ENCODE peak calls at places on chromosomes 1 and 21, in five cellular contexts. One of them, this sample, is unnamed.

GRCh38 chr1:35185200-35185599 is 7.7 kb downstream of the SFPQ start:
- DNase-seq in endodermal cell: no peak
- DNase-seq in PC-9: no peak
- DNase-seq in fibroblast of lung: no peak
- DNase-seq in stomach: no peak
- DNase-seq in this sample: no peak

GRCh38 chr21:37654596-37654995 is 261.7 kb downstream of the KCNJ6 start:
- DNase-seq in endodermal cell: no peak
- DNase-seq in stomach: no peak
- DNase-seq in fibroblast of lung: no peak
- DNase-seq in PC-9: no peak
- DNase-seq in this sample: no peak

GRCh38 chr1:143653403-143653802 is 318.4 kb downstream of the FAM72C start:
- DNase-seq in stomach: no peak
- DNase-seq in PC-9: no peak
- DNase-seq in endodermal cell: no peak
- DNase-seq in fibroblast of lung: no peak
- DNase-seq in this sample: no peak

GRCh38 chr1:36520056-36520455 is 37.3 kb upstream of the CSF3R start:
- DNase-seq in stomach: no peak
- DNase-seq in endodermal cell: no peak
- DNase-seq in PC-9: no peak
- DNase-seq in fibroblast of lung: no peak
- DNase-seq in this sample: no peak

GRCh38 chr1:30140566-30140965 is 582.8 kb downstream of the MATN1 start:
- DNase-seq in endodermal cell: peak
- DNase-seq in PC-9: no peak
- DNase-seq in fibroblast of lung: no peak
- DNase-seq in stomach: no peak
- DNase-seq in this sample: no peak

GRCh38 chr1:10698726-10699469 is 97.5 kb downstream of the CASZ1 start:
- DNase-seq in PC-9: no peak
- DNase-seq in fibroblast of lung: no peak
- DNase-seq in stomach: no peak
- DNase-seq in endodermal cell: no peak
- DNase-seq in this sample: no peak

GRCh38 chr21:41783476-41784150 is 16.8 kb upstream of the RIPK4 start:
- DNase-seq in endodermal cell: no peak
- DNase-seq in fibroblast of lung: no peak
- DNase-seq in stomach: peak
- DNase-seq in PC-9: peak
- DNase-seq in this sample: peak

GRCh38 chr1:53060580-53060979 is 1.4 kb upstream of the PODN start:
- DNase-seq in fibroblast of lung: peak
- DNase-seq in endodermal cell: no peak
- DNase-seq in stomach: no peak
- DNase-seq in PC-9: no peak
- DNase-seq in this sample: no peak

GRCh38 chr1:180948357-180948756 is 35.7 kb downstream of the KIAA1614 start:
- DNase-seq in endodermal cell: no peak
- DNase-seq in fibroblast of lung: peak
- DNase-seq in PC-9: no peak
- DNase-seq in stomach: no peak
- DNase-seq in this sample: no peak

GRCh38 chr1:236038034-236038433 is 26.9 kb downstream of the NID1 start:
- DNase-seq in endodermal cell: no peak
- DNase-seq in fibroblast of lung: no peak
- DNase-seq in stomach: no peak
- DNase-seq in PC-9: no peak
- DNase-seq in this sample: no peak

GRCh38 chr21:32545948-32546441 is 39.3 kb downstream of the TCP10L start:
- DNase-seq in endodermal cell: no peak
- DNase-seq in stomach: no peak
- DNase-seq in fibroblast of lung: no peak
- DNase-seq in PC-9: no peak
- DNase-seq in this sample: no peak

GRCh38 chr1:14010431-14010830 is 310.4 kb downstream of the PRDM2 start:
- DNase-seq in fibroblast of lung: no peak
- DNase-seq in endodermal cell: no peak
- DNase-seq in stomach: no peak
- DNase-seq in PC-9: no peak
- DNase-seq in this sample: no peak

GRCh38 chr1:215284966-215285365 is 202.4 kb downstream of the KCNK2 start:
- DNase-seq in PC-9: no peak
- DNase-seq in fibroblast of lung: peak
- DNase-seq in stomach: no peak
- DNase-seq in endodermal cell: no peak
- DNase-seq in this sample: no peak

GRCh38 chr1:84907095-84907827 is 14.3 kb upstream of the LPAR3 start:
- DNase-seq in endodermal cell: peak
- DNase-seq in fibroblast of lung: no peak
- DNase-seq in stomach: no peak
- DNase-seq in PC-9: no peak
- DNase-seq in this sample: no peak

GRCh38 chr1:47548188-47548587 is 110.3 kb downstream of the FOXD2 start:
- DNase-seq in fibroblast of lung: no peak
- DNase-seq in endodermal cell: peak
- DNase-seq in PC-9: no peak
- DNase-seq in stomach: no peak
- DNase-seq in this sample: no peak

GRCh38 chr1:182669266-182669665 is 15.1 kb downstream of the RGS8 start:
- DNase-seq in PC-9: no peak
- DNase-seq in endodermal cell: no peak
- DNase-seq in stomach: no peak
- DNase-seq in fibroblast of lung: no peak
- DNase-seq in this sample: no peak

GRCh38 chr1:59007820-59008598 is 224.2 kb upstream of the JUN start:
- DNase-seq in PC-9: no peak
- DNase-seq in stomach: no peak
- DNase-seq in endodermal cell: peak
- DNase-seq in fibroblast of lung: peak
- DNase-seq in this sample: no peak

GRCh38 chr1:175968486-175969182 is 225.2 kb upstream of the TNR start:
- DNase-seq in PC-9: no peak
- DNase-seq in endodermal cell: no peak
- DNase-seq in fibroblast of lung: no peak
- DNase-seq in stomach: no peak
- DNase-seq in this sample: no peak

GRCh38 chr1:172398193-172398592 is 22.3 kb upstream of the C1orf105 start:
- DNase-seq in stomach: no peak
- DNase-seq in endodermal cell: no peak
- DNase-seq in fibroblast of lung: peak
- DNase-seq in PC-9: no peak
- DNase-seq in this sample: peak

GRCh38 chr1:25217015-25217414 is 15.3 kb downstream of the SYF2 start:
- DNase-seq in endodermal cell: no peak
- DNase-seq in stomach: no peak
- DNase-seq in fibroblast of lung: no peak
- DNase-seq in PC-9: no peak
- DNase-seq in this sample: no peak

GRCh38 chr1:168320805-168321577 is 40.3 kb downstream of the TBX19 start:
- DNase-seq in endodermal cell: peak
- DNase-seq in stomach: no peak
- DNase-seq in fibroblast of lung: peak
- DNase-seq in PC-9: peak
- DNase-seq in this sample: no peak

GRCh38 chr1:240237305-240237721 is 145.6 kb downstream of the FMN2 start:
- DNase-seq in endodermal cell: no peak
- DNase-seq in fibroblast of lung: peak
- DNase-seq in stomach: no peak
- DNase-seq in PC-9: no peak
- DNase-seq in this sample: no peak

GRCh38 chr1:109482796-109483638 is 688 bp upstream of the ATXN7L2 start:
- DNase-seq in endodermal cell: no peak
- DNase-seq in PC-9: no peak
- DNase-seq in fibroblast of lung: no peak
- DNase-seq in stomach: no peak
- DNase-seq in this sample: no peak

GRCh38 chr1:30929135-30929889 is 20.8 kb upstream of the SDC3 start:
- DNase-seq in endodermal cell: peak
- DNase-seq in PC-9: no peak
- DNase-seq in fibroblast of lung: peak
- DNase-seq in stomach: peak
- DNase-seq in this sample: no peak

GRCh38 chr21:26522704-26523103 is 50.4 kb downstream of the CYYR1 start:
- DNase-seq in PC-9: no peak
- DNase-seq in fibroblast of lung: no peak
- DNase-seq in stomach: no peak
- DNase-seq in endodermal cell: no peak
- DNase-seq in this sample: no peak

GRCh38 chr1:150613061-150613920 is 16.1 kb downstream of the ENSA start:
- DNase-seq in fibroblast of lung: peak
- DNase-seq in PC-9: peak
- DNase-seq in endodermal cell: no peak
- DNase-seq in stomach: no peak
- DNase-seq in this sample: peak

GRCh38 chr1:232754930-232755329 is 50.3 kb upstream of the MAP10 start:
- DNase-seq in PC-9: no peak
- DNase-seq in fibroblast of lung: no peak
- DNase-seq in endodermal cell: no peak
- DNase-seq in stomach: no peak
- DNase-seq in this sample: no peak

DNA sequence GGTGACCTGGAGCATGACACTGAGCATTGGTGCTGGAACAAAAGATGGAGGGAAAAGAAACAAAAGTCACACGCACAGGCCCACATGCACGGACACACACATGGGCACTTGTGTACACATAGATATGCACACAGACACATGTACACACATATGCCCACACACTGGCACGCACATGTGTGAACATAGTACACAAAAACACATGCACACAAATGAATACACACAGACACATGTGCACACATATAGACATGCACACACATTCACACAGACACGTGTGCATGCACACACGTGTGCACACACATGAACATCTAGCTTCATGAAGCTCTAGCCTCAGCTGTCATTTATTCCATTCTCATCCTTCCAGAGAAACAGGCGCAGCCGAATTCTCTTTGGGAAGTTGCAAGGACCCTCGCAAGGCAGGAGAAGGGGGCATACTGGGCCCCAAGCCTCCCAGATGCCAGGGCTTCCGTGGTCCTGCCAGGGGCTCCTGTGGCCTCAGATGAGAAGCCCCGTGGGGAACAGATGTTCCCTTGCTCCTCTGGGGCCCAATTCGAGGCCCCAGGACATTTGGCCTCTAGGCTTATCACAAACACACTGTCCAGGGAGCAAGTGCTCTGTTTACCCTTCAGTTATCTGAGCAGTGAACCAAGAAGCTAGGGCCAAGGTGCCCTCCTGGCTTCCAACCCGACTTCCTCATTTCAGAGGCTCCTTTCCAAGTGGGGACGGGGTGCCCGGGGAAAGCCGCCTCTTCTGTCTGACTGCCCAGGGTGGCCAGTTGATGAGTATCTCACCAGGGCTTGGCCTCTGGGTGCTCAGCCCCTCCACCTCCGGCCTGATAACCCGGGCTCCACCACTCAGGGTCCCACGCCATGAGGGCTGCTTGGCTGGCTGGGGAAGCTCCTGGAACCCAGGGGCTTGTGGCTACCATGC is 116.4 kb upstream of the ARHGEF16 start:
- DNase-seq in fibroblast of lung: no peak
- DNase-seq in stomach: peak
- DNase-seq in PC-9: no peak
- DNase-seq in endodermal cell: no peak
- DNase-seq in this sample: no peak
- H3K4me3 ChIP-seq in fibroblast of lung: no peak
- H3K4me3 ChIP-seq in stomach: no peak
- H3K4me3 ChIP-seq in PC-9: no peak
- H3K4me3 ChIP-seq in endodermal cell: no peak
- H3K4me3 ChIP-seq in this sample: no peak

DNA sequence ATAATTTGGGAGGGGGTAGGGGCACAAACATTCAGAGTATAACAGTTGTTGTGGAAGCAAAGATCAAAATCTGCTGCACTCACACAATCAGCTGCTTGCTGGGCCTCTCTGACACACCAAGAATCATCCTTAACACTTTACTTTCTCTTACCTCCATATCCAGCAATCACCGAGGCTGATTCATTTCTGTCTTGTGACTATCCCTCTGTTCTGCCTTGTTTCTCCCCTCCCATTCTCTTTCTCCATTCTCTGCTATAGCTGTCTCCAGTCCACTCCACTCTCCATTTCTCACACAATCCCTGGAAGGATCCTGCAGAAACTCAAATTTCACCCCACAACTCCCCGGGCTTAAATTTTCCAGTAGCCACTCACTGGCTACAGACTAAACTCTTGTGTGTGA is 91.8 kb upstream of the NGF start:
- DNase-seq in stomach: no peak
- DNase-seq in PC-9: no peak
- DNase-seq in endodermal cell: no peak
- DNase-seq in fibroblast of lung: no peak
- DNase-seq in this sample: no peak
- TF ChIP-seq CTCF in stomach: no peak
- TF ChIP-seq CTCF in PC-9: no peak
- TF ChIP-seq CTCF in endodermal cell: no peak
- TF ChIP-seq CTCF in fibroblast of lung: no peak
- TF ChIP-seq CTCF in this sample: no peak

GRCh38 chr1:27934818-27935549 is at the start of gene SMPDL3B:
- DNase-seq in fibroblast of lung: no peak
- DNase-seq in PC-9: peak
- DNase-seq in endodermal cell: peak
- DNase-seq in stomach: peak
- DNase-seq in this sample: peak

GRCh38 chr1:27936370-27936769 is 1.6 kb downstream of the SMPDL3B start:
- DNase-seq in fibroblast of lung: no peak
- DNase-seq in stomach: no peak
- DNase-seq in PC-9: no peak
- DNase-seq in endodermal cell: no peak
- DNase-seq in this sample: no peak

GRCh38 chr1:27937524-27937836 is 2.7 kb downstream of the SMPDL3B start:
- DNase-seq in endodermal cell: no peak
- DNase-seq in fibroblast of lung: no peak
- DNase-seq in stomach: no peak
- DNase-seq in PC-9: no peak
- DNase-seq in this sample: no peak

GRCh38 chr1:27938488-27938887 is 3.7 kb downstream of the SMPDL3B start:
- DNase-seq in endodermal cell: no peak
- DNase-seq in stomach: no peak
- DNase-seq in PC-9: no peak
- DNase-seq in fibroblast of lung: no peak
- DNase-seq in this sample: no peak

GRCh38 chr1:27935721-27936120 is 921 bp downstream of the SMPDL3B start:
- DNase-seq in PC-9: no peak
- DNase-seq in stomach: no peak
- DNase-seq in fibroblast of lung: no peak
- DNase-seq in endodermal cell: no peak
- DNase-seq in this sample: no peak
- H3K4me3 ChIP-seq in PC-9: peak
- H3K4me3 ChIP-seq in stomach: peak
- H3K4me3 ChIP-seq in fibroblast of lung: no peak
- H3K4me3 ChIP-seq in endodermal cell: peak
- H3K4me3 ChIP-seq in this sample: peak

DNA sequence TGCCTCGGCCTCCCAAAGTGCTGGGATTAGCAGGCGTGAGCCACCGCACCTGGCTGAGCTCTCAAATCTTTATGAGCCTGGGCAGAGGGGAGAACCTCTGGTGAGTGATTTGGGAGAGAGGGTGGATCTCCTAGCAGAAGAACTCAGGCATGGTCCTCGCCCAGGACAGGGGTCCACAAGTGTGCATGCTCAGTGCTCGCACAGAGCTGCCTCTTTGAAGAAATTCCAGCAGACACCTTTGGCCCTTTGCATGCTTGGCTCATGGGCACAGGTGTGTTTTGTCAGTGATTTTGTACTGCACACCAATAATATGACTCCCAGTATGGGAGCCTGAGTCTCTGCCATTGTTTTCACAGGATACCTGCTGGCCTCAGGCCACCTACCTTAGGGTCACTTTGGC is 11.8 kb upstream of the PRAMEF12 start:
- DNase-seq in stomach: no peak
- DNase-seq in endodermal cell: peak
- DNase-seq in fibroblast of lung: no peak
- DNase-seq in PC-9: no peak
- DNase-seq in this sample: no peak
- TF ChIP-seq CTCF in stomach: no peak
- TF ChIP-seq CTCF in endodermal cell: no peak
- TF ChIP-seq CTCF in fibroblast of lung: no peak
- TF ChIP-seq CTCF in PC-9: no peak
- TF ChIP-seq CTCF in this sample: no peak

This sample was measured in LNCaP clone FGC.